ENCODE peak calls at places on chromosomes 16 and 17, in ten cellular contexts. Y is NCI-H774, A is B cell, Q is right lobe of liver, N is mesothelial cell of epicardium, E is OCI-LY7, U is endothelial cell, D is HEK293T, H is Peyer's patch, S is AG09319. W is an unnamed sample.

GRCh38 chr17:73340093-73340596 is 28.3 kb upstream of the CDC42EP4 start:
- DNase-seq in E (no peak), A (no peak), N (no peak), Y (no peak), S (peak), D (no peak), H (no peak), U (no peak), Q (no peak), W (peak)

GRCh38 chr17:30203471-30203981 is 32.0 kb downstream of the SLC6A4 start:
- DNase-seq in E (no peak), D (peak), H (no peak), U (no peak), N (no peak), S (no peak), A (no peak), Q (no peak), Y (no peak), W (no peak)

GRCh38 chr16:10385725-10386516 is at the start of gene ATF7IP2:
- DNase-seq in A (peak), S (peak), N (peak), Y (no peak), U (peak), Q (peak), H (peak), E (peak), D (peak), W (peak)

GRCh38 chr17:51652529-51652928 is 392.2 kb downstream of the UTP18 start:
- DNase-seq in A (no peak), Y (no peak), H (no peak), D (no peak), N (no peak), U (no peak), S (no peak), Q (no peak), E (no peak), W (no peak)

GRCh38 chr16:52549011-52549692 is 2.2 kb upstream of the TOX3 start:
- DNase-seq in N (no peak), S (no peak), H (no peak), D (peak), Y (no peak), Q (no peak), A (no peak), E (no peak), U (peak), W (peak)

GRCh38 chr17:79399610-79400144 is 211.2 kb downstream of the RBFOX3 start:
- DNase-seq in A (no peak), Q (no peak), E (no peak), N (no peak), D (no peak), H (no peak), U (no peak), S (no peak), Y (no peak), W (no peak)

GRCh38 chr17:17823433-17824118 is 13.2 kb downstream of the SREBF1 start:
- DNase-seq in D (peak), N (peak), A (peak), Y (peak), U (peak), Q (peak), H (peak), S (peak), E (peak), W (peak)

GRCh38 chr16:86395477-86395876 is 114.8 kb upstream of the FOXF1 start:
- DNase-seq in S (no peak), U (no peak), H (no peak), A (no peak), N (no peak), Q (no peak), D (no peak), E (no peak), Y (no peak), W (no peak)

GRCh38 chr17:60817187-60817586 is 139.5 kb downstream of the BCAS3 start:
- DNase-seq in A (no peak), U (no peak), N (no peak), H (no peak), S (peak), Q (no peak), D (no peak), Y (no peak), E (no peak), W (no peak)

GRCh38 chr16:3143598-3144330 is 8.9 kb downstream of the ZNF213 start:
- DNase-seq in E (no peak), H (peak), D (no peak), N (no peak), Y (no peak), U (no peak), Q (peak), A (peak), S (no peak), W (peak)

GRCh38 chr16:2829501-2830354 is at the start of gene ZG16B:
- DNase-seq in U (no peak), N (no peak), E (no peak), Q (no peak), S (no peak), Y (no peak), D (no peak), H (peak), A (no peak), W (no peak)

GRCh38 chr17:2980211-2980903 is 83.0 kb downstream of the OR1D5 start:
- DNase-seq in N (no peak), U (no peak), S (no peak), H (no peak), E (no peak), A (no peak), Q (no peak), D (no peak), Y (no peak), W (no peak)

GRCh38 chr17:50037321-50038107 is 18.4 kb upstream of the ITGA3 start:
- DNase-seq in E (no peak), Q (no peak), Y (peak), S (no peak), A (no peak), N (no peak), D (no peak), U (no peak), H (no peak), W (peak)

W was measured in hepatocyte.